ENCODE peak calls at places on chromosomes 12 and 14, in four cellular contexts. T is AG09309, R is Peyer's patch, E is WTC11. Y is an unnamed sample.

GRCh38 chr12:123242083-123242904 is 9.1 kb downstream of the MTRFR start:
- DNase-seq in E (no peak), R (no peak), T (no peak), Y (no peak)

GRCh38 chr12:122437656-122438121 is 15.2 kb upstream of the CLIP1 start:
- DNase-seq in T (no peak), R (no peak), E (no peak), Y (no peak)

GRCh38 chr12:111438501-111438900 is 32.8 kb downstream of the SH2B3 start:
- DNase-seq in R (no peak), E (no peak), T (no peak), Y (no peak)

GRCh38 chr12:124513297-124513867 is 54.0 kb downstream of the NCOR2 start:
- DNase-seq in R (no peak), T (no peak), E (peak), Y (no peak)

GRCh38 chr12:108099778-108100177 is 29.3 kb upstream of the WSCD2 start:
- DNase-seq in R (no peak), E (no peak), T (no peak), Y (no peak)

GRCh38 chr14:89303452-89304435 is 113.3 kb downstream of the FOXN3 start:
- DNase-seq in T (peak), E (no peak), R (no peak), Y (peak)

GRCh38 chr12:52813885-52814709 is at the start of gene KRT4:
- DNase-seq in R (no peak), E (no peak), T (no peak), Y (no peak)

GRCh38 chr12:97555547-97556200 is 93.1 kb downstream of the RMST start:
- DNase-seq in T (no peak), E (no peak), R (no peak), Y (no peak)

GRCh38 chr12:104358353-104359003 is 54.9 kb downstream of the EID3 start:
- DNase-seq in T (no peak), E (peak), R (peak), Y (peak)

GRCh38 chr14:99123208-99123870 is 148.7 kb downstream of the BCL11B start:
- DNase-seq in T (no peak), E (no peak), R (no peak), Y (no peak)

GRCh38 chr14:98210045-98210678 is 1061.8 kb downstream of the BCL11B start:
- DNase-seq in R (no peak), E (no peak), T (no peak), Y (no peak)

GRCh38 chr12:17079251-17079909 is 473.4 kb upstream of the LMO3 start:
- DNase-seq in R (no peak), T (no peak), E (no peak), Y (no peak)